ENCODE peak calls at places on chromosome 10, in eight cellular contexts. F is HepG2, V is HCT116, N is GM23338, S is prostate gland, M is vagina, D is breast epithelium, W is transverse colon. G is an unnamed sample.

GRCh38 chr10:43136432-43136831 is 1.8 kb upstream of the CSGALNACT2 start:
- DNase-seq in F (no peak), V (no peak), N (no peak), S (no peak), M (no peak), D (no peak), W (no peak), G (no peak)

GRCh38 chr10:91185239-91185875 is 35.1 kb upstream of the PCGF5 start:
- DNase-seq in F (no peak), V (peak; percentile 8), N (no peak), S (no peak), M (no peak), D (no peak), W (no peak), G (no peak)

GRCh38 chr10:30973737-30974136 is 57.9 kb downstream of the ZNF438 start:
- DNase-seq in F (no peak), V (no peak), N (no peak), S (no peak), M (no peak), D (no peak), W (no peak), G (no peak)

GRCh38 chr10:61752111-61753011 is 89.6 kb downstream of the CABCOCO1 start:
- DNase-seq in F (no peak), V (peak; percentile 31), N (no peak), S (no peak), M (no peak), D (no peak), W (no peak), G (no peak)

GRCh38 chr10:132458595-132459251 is 61.7 kb downstream of the PWWP2B start:
- DNase-seq in F (no peak), V (no peak), N (peak; percentile 78), S (no peak), M (no peak), D (no peak), W (peak; percentile 88), G (peak; percentile 93)

GRCh38 chr10:84607044-84607443 is 278.7 kb downstream of the CCSER2 start:
- DNase-seq in F (no peak), V (no peak), N (no peak), S (no peak), M (no peak), D (no peak), W (no peak), G (no peak)

GRCh38 chr10:132193907-132194552 is 7.3 kb downstream of the DPYSL4 start:
- DNase-seq in F (peak; percentile 17), V (no peak), N (no peak), S (no peak), M (no peak), D (no peak), W (no peak), G (peak; percentile 61)

GRCh38 chr10:101142533-101143353 is 11.6 kb downstream of the TLX1 start:
- DNase-seq in F (no peak), V (no peak), N (no peak), S (no peak), M (no peak), D (no peak), W (no peak), G (no peak)

GRCh38 chr10:90856964-90857634 is 740 bp downstream of the HTR7 start:
- DNase-seq in F (no peak), V (no peak), N (peak; percentile 36), S (no peak), M (no peak), D (no peak), W (no peak), G (peak; percentile 75)

GRCh38 chr10:123299598-123299997 is 145.4 kb downstream of the BUB3 start:
- DNase-seq in F (no peak), V (no peak), N (no peak), S (no peak), M (peak; percentile 69), D (no peak), W (no peak), G (no peak)

GRCh38 chr10:58647770-58648169 is 135.1 kb downstream of the BICC1 start:
- DNase-seq in F (no peak), V (no peak), N (no peak), S (no peak), M (no peak), D (no peak), W (no peak), G (no peak)

GRCh38 chr10:15472431-15473400 is 101.6 kb upstream of the FAM171A1 start:
- DNase-seq in F (no peak), V (no peak), N (peak; percentile 63), S (no peak), M (no peak), D (no peak), W (no peak), G (no peak)

DNA sequence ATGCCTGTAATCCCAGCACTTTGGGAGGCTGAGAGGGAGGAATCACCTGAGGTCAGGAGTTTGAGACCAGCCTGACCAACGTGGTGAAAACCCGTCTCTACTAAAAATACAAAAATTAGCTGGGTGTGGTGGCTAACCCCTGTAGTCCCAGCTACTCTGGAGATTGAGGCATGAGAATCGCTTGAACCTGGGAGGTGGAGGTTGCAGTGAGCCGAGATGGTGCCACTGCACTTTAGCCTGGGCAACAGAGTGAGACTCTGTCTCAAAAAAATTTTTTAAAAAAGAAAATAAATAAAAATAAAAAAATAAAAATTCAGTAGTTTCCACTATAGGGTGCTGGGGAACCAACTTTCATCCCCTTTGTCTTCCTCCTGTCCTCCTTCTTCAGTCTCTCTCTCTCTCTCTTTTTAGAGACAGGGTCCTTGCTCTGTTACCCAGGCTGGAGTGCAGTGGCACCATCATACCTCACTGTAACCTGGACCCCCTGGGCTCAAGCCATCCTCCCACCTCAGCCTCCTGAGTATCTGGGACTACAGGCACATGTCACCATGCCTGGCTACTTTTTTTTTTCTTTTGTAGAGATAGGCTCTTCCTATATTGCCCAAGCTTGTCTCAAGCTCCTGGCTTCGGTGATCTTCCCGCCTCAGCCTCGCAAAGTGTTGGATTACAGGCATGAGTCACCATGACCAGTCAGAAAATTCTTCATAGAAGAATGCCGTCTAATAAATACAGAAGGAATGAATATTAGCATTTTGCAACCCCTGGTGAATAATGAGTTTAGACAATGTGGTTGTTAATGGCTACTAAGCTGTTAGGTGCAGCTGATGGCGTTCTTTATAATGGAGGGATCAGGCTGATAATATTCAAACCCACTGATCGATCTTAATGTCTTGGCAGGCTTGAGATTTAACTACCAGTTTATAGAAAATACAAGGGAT is 20.6 kb downstream of the RBM20 start:
- DNase-seq in F (peak; percentile 20), V (peak; percentile 76), N (no peak), S (no peak), M (no peak), D (no peak), W (peak; percentile 27), G (no peak)
- TF ChIP-seq POLR2AphosphoS5 in F (no peak), V (no peak), N (no peak), S (no peak), M (no peak), D (no peak), W (no peak), G (no peak)

DNA sequence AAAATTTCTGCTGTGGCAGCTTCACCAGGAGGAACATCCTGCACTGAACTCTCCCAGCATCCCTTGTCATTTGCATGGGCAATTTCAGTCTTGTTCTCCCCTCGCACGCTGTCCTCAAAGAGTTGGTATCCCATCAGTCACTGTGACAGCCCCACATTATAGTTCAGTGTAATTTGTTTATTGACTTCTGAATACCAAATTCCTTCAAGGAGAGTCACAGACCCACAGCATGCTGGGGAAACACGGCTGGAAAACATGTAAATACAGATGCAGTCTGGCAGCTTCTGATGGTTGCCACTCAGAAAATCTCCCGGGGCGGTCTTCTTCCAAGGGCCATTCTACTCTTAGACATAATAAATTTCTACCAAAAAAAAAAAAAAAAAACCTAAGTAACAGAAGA is 151.0 kb upstream of the NEBL start:
- DNase-seq in F (no peak), V (no peak), N (no peak), S (no peak), M (no peak), D (no peak), W (no peak), G (no peak)
- H3K27ac ChIP-seq in F (no peak overlapping the region), V (no peak overlapping the region), N (no peak overlapping the region), S (no peak overlapping the region), M (no peak overlapping the region), D (no peak overlapping the region), W (no peak overlapping the region), G (no peak overlapping the region)

DNA sequence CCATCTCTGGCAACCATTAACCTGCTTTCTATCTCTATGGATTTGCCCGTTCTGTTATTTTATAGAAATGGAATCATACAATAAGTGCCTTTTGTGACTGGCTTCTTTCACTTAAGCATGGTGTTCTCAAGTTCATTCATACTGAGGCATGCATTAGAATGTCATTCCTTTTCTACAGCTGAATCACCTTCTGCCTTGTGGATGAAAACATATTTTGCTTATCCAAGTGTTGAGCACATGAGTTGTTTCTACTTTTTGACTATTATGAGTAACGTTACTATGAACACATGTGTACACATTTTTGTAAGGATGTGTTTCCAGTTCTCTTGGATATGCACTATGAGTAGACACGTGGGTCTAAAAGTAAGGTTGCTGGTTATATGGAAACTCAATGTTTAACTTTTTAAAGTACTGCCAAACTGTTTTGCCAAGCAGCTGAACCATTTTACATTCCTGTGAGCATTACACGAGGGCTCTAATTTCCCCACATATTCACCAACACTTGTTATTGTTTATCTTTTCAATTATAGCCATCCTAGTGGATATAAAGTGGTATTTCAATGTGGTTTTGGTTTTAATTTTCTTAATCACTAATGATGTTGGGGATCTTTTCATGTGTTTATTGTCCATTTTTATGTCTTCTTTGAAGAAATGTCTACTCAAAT is 241.3 kb downstream of the FANK1 start:
- DNase-seq in F (no peak), V (no peak), N (no peak), S (no peak), M (no peak), D (no peak), W (no peak), G (no peak)
- H3K4me1 ChIP-seq in F (no peaks in the 10 kb centered on the region), V (no peaks in the 10 kb centered on the region), N (peaks cover 13% of the 10 kb centered on the region), S (no peaks in the 10 kb centered on the region), M (no peaks in the 10 kb centered on the region), D (no peaks in the 10 kb centered on the region), W (no peaks in the 10 kb centered on the region), G (peaks cover 22% of the 10 kb centered on the region)

GRCh38 chr10:95559466-95559865 is 1.7 kb downstream of the SORBS1 start:
- DNase-seq in F (no peak), V (no peak), N (peak; percentile 61), S (no peak), M (no peak), D (no peak), W (no peak), G (no peak)

GRCh38 chr10:95558593-95559320 is 2.4 kb downstream of the SORBS1 start:
- DNase-seq in F (no peak), V (no peak), N (no peak), S (no peak), M (no peak), D (no peak), W (no peak), G (no peak)

GRCh38 chr10:95562326-95562725 is 1.2 kb upstream of the SORBS1 start:
- DNase-seq in F (no peak), V (no peak), N (no peak), S (no peak), M (no peak), D (no peak), W (no peak), G (no peak)

GRCh38 chr10:95561200-95562177 is at the start of gene SORBS1:
- DNase-seq in F (peak; percentile 93), V (peak; percentile 86), N (peak; percentile 98), S (peak; percentile 97), M (peak; percentile 95), D (peak; percentile 96), W (peak; percentile 97), G (peak; percentile 98)

GRCh38 chr10:95560288-95561199 is 627 bp downstream of the SORBS1 start:
- DNase-seq in F (no peak), V (no peak), N (peak; percentile 74), S (peak; percentile 56), M (no peak), D (peak; percentile 55), W (peak; percentile 67), G (peak; percentile 90)
- TF ChIP-seq POLR2AphosphoS5 in F (no peak), V (no peak), N (no peak), S (no peak), M (peak; percentile 66), D (no peak), W (no peak), G (no peak)

GRCh38 chr10:4196948-4197390 is 412.0 kb upstream of the KLF6 start:
- DNase-seq in F (no peak), V (no peak), N (no peak), S (no peak), M (no peak), D (no peak), W (no peak), G (no peak)
- H3K27ac ChIP-seq in F (no peak overlapping the region), V (no peak overlapping the region), N (no peak overlapping the region), S (no peak overlapping the region), M (peak overlapping the region; percentile 62), D (peak overlapping the region; percentile 19), W (peak overlapping the region; percentile 30), G (no peak overlapping the region)